ENCODE peak calls at places on chromosomes 11 and 22, in nine cellular contexts. T is IMR-90, V is stomach, K is endodermal cell, U is glutamatergic neuron, W is endothelial cell, E is foreskin keratinocyte, A is astrocyte of the spinal cord, D is type B pancreatic cell. Z is an unnamed sample.

GRCh38 chr11:131441398-131441797 is 71.0 kb downstream of the NTM start:
- DNase-seq in V (no peak), T (no peak), E (no peak), W (no peak), K (no peak), D (no peak), A (no peak), U (no peak), Z (no peak)

GRCh38 chr22:46574993-46575914 is 37.8 kb upstream of the CELSR1 start:
- DNase-seq in D (no peak), E (no peak), K (peak; percentile 80), U (no peak), A (no peak), V (peak; percentile 74), W (peak; percentile 64), T (no peak), Z (no peak)

GRCh38 chr22:40819741-40820140 is 595 bp upstream of the SLC25A17 start:
- DNase-seq in E (no peak), A (no peak), V (no peak), D (no peak), W (no peak), K (no peak), T (peak; percentile 42), U (no peak), Z (peak; percentile 58)

GRCh38 chr11:26777276-26777939 is 55.5 kb upstream of the SLC5A12 start:
- DNase-seq in D (no peak), V (no peak), A (peak; percentile 29), E (no peak), W (no peak), K (no peak), T (peak; percentile 7), U (no peak), Z (no peak)

GRCh38 chr11:827146-827860 is 416 bp upstream of the CRACR2B start:
- DNase-seq in E (no peak), W (peak; percentile 35), V (peak; percentile 84), D (no peak), A (no peak), K (peak; percentile 89), T (no peak), U (peak; percentile 53), Z (no peak)

GRCh38 chr11:126547161-126547560 is 191.7 kb downstream of the ST3GAL4 start:
- DNase-seq in U (no peak), A (peak; percentile 86), W (no peak), T (peak; percentile 89), K (no peak), V (no peak), E (peak; percentile 71), D (no peak), Z (peak; percentile 95)

GRCh38 chr11:131674051-131674755 is 303.8 kb downstream of the NTM start:
- DNase-seq in E (peak; percentile 76), D (peak; percentile 87), U (peak; percentile 88), A (peak; percentile 80), V (peak; percentile 71), K (peak; percentile 94), W (peak; percentile 81), T (peak; percentile 86), Z (peak; percentile 84)

GRCh38 chr11:66950113-66950535 is 8.1 kb downstream of the PC start:
- DNase-seq in A (peak; percentile 71), V (peak; percentile 78), W (no peak), T (peak; percentile 94), D (no peak), U (peak; percentile 56), K (peak; percentile 72), E (peak; percentile 79), Z (peak; percentile 92)

GRCh38 chr11:34266987-34267386 is 90.8 kb downstream of the ABTB2 start:
- DNase-seq in T (no peak), D (no peak), V (no peak), E (no peak), K (no peak), A (no peak), U (no peak), W (no peak), Z (no peak)

GRCh38 chr11:93741882-93742226 is 382 bp downstream of the C11orf54 start:
- DNase-seq in A (no peak), U (no peak), T (peak; percentile 68), K (no peak), W (no peak), E (no peak), D (no peak), V (peak; percentile 69), Z (peak; percentile 50)

GRCh38 chr22:50713008-50713385 is 25.0 kb upstream of the ACR start:
- DNase-seq in K (no peak), V (no peak), E (no peak), A (no peak), T (no peak), U (peak; percentile 5), W (no peak), D (no peak), Z (no peak)

GRCh38 chr11:92222701-92223100 is 1.9 kb upstream of the FAT3 start:
- DNase-seq in V (no peak), E (no peak), U (no peak), W (no peak), K (peak; percentile 60), D (no peak), A (no peak), T (no peak), Z (no peak)

GRCh38 chr11:86955674-86956522 is 703 bp upstream of the FZD4 start:
- DNase-seq in K (peak; percentile 94), A (peak; percentile 77), D (peak; percentile 83), T (peak; percentile 61), E (peak; percentile 74), W (peak; percentile 90), U (peak; percentile 88), V (peak; percentile 89), Z (peak; percentile 54)

GRCh38 chr11:130706572-130706971 is 209.7 kb downstream of the SNX19 start:
- DNase-seq in E (no peak), V (no peak), K (peak; percentile 15), A (peak; percentile 68), W (no peak), U (no peak), T (peak; percentile 40), D (no peak), Z (no peak)

GRCh38 chr22:17121235-17122195 is at the start of gene TMEM121B:
- DNase-seq in D (peak; percentile 80), U (peak; percentile 94), E (peak; percentile 17), V (peak; percentile 50), W (peak; percentile 89), K (peak; percentile 97), A (peak; percentile 39), T (peak; percentile 59), Z (no peak)

GRCh38 chr11:1451781-1452470 is 34.7 kb downstream of the MOB2 start:
- DNase-seq in A (no peak), V (no peak), D (no peak), E (no peak), K (no peak), U (no peak), T (no peak), W (no peak), Z (no peak)

GRCh38 chr11:103164093-103164796 is 55.0 kb downstream of the DYNC2H1 start:
- DNase-seq in W (no peak), T (no peak), D (no peak), V (no peak), A (no peak), K (no peak), E (no peak), U (no peak), Z (no peak)

GRCh38 chr11:112086422-112087191 is at the start of the genes SDHD and TIMM8B:
- DNase-seq in K (peak; percentile 98), D (peak; percentile 95), W (peak; percentile 93), E (peak; percentile 91), V (peak; percentile 95), T (peak; percentile 96), U (peak; percentile 94), A (peak; percentile 95), Z (peak; percentile 97)
- TF ChIP-seq CTCF in K (peak; percentile 55), D (peak; percentile 54), W (no peak), E (peak; percentile 61), V (no peak), T (peak; percentile 44), U (no peak), A (peak; percentile 43), Z (peak; percentile 64)

DNA sequence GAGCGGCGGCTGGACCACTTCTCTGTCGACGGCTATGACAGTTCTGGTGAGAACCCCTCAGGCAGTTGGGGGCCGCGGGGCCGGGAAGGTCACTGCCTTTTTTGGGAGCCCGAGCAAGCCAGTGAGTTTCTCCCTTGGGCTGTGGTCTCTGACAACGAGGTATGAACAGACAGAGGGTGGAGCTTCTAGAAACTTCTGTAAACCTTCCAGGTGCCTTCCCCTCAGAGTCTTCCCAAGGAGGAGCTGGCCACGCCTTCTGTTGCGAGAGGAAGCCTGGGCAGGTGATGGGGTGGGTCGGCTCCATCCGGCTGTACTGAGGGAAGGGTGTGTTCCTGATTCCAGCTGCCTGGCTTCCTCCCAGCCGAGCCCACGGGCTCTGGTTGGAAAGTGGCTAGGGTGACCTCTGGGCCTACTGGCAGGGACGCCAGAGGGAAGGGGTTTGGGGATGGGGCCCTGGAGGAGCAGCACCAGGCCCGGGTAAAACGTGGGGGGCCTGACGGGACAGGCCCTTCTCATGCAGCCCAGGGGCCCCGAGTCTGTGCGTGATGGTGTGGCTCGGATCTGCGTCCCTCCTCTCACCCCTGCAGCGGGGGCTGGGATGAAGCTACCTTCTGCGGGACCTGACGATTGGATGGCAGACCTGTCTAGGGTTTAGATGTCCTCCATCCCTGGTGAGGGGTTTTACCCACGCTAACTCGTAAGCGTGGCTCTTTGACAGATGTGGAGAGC is 110.8 kb downstream of the KCNQ1OT1 start:
- DNase-seq in V (no peak), A (no peak), K (no peak), T (no peak), E (no peak), D (no peak), U (no peak), W (peak; percentile 5), Z (no peak)
- TF ChIP-seq CTCF in V (no peak), A (no peak), K (no peak), T (no peak), E (no peak), D (no peak), U (no peak), W (no peak), Z (no peak)

DNA sequence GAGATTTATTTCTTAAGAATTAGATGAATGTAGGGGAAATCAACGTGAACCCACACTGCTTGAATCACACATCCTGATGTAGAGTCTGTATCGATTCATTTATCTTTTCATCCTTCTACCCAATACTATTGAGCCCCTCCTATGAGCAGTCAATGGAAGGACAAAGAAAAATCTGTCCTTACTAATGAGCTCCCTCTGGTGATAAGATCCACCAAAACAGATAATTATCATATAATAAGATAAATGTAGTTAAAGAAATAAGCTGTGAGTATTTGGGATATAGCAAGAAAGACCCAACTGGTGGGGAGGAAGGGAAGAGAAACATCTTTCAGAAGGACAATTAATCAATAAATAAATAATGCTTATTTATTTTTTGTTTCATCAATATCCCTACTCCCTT is 385.1 kb upstream of the CCDC90B start:
- DNase-seq in A (no peak), D (no peak), K (no peak), U (no peak), V (no peak), E (no peak), T (peak; percentile 4), W (no peak), Z (peak; percentile 22)
- TF ChIP-seq CTCF in A (no peak), D (no peak), K (peak; percentile 28), U (no peak), V (no peak), E (peak; percentile 55), T (peak; percentile 37), W (no peak), Z (peak; percentile 60)

DNA sequence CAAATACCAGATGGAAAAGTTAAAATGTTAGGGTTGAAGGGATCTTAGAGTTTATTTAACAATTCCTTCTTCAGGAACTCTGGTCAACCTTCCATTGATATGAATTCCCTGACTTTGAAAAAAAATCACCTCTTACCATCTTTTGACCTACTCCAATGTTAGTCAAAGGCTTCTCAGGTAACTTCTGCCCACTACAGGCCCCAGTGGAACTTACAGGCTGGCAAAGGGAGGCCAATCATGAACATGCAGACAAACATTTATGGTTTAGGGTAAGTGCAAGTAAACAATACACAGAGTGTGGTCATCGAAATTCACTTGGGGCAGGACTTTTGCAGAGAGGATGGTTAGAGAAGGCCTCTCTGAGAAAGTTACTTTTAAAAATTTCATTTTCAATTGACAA is 45.1 kb downstream of the SYN3 start:
- DNase-seq in T (no peak), V (no peak), D (no peak), A (no peak), K (peak; percentile 42), E (no peak), W (no peak), U (no peak), Z (no peak)
- TF ChIP-seq CTCF in T (no peak), V (no peak), D (no peak), A (no peak), K (peak; percentile 53), E (peak; percentile 45), W (no peak), U (no peak), Z (peak; percentile 14)

Z was measured in HFFc6.